ENCODE peak calls at places on chromosomes 16 and 17, in six cellular contexts. One of them, this sample, is unnamed.

GRCh38 chr17:78717431-78717980 is 64.6 kb downstream of the CYTH1 start:
- DNase-seq in HCT116: no peak
- DNase-seq in IMR-90: peak; percentile 26
- DNase-seq in SK-N-SH: peak; percentile 75
- DNase-seq in K562: no peak
- DNase-seq in H1: peak; percentile 55
- DNase-seq in this sample: peak; percentile 74

GRCh38 chr16:46768809-46769208 is 20.7 kb upstream of the MYLK3 start:
- DNase-seq in SK-N-SH: no peak
- DNase-seq in H1: no peak
- DNase-seq in HCT116: no peak
- DNase-seq in IMR-90: no peak
- DNase-seq in K562: no peak
- DNase-seq in this sample: no peak

GRCh38 chr16:73058616-73059409 is 10.9 kb upstream of the ZFHX3 start:
- DNase-seq in K562: peak; percentile 20
- DNase-seq in SK-N-SH: peak; percentile 77
- DNase-seq in IMR-90: peak; percentile 43
- DNase-seq in HCT116: peak; percentile 38
- DNase-seq in H1: peak; percentile 69
- DNase-seq in this sample: no peak

GRCh38 chr17:48012151-48012520 is 25.5 kb downstream of the COPZ2 start:
- DNase-seq in IMR-90: no peak
- DNase-seq in SK-N-SH: peak; percentile 95
- DNase-seq in K562: peak; percentile 78
- DNase-seq in HCT116: no peak
- DNase-seq in H1: peak; percentile 86
- DNase-seq in this sample: no peak

GRCh38 chr17:14581181-14581830 is 280.4 kb downstream of the HS3ST3B1 start:
- DNase-seq in SK-N-SH: no peak
- DNase-seq in HCT116: no peak
- DNase-seq in K562: no peak
- DNase-seq in H1: no peak
- DNase-seq in IMR-90: no peak
- DNase-seq in this sample: no peak

GRCh38 chr16:35752012-35752772 is 2292.8 kb downstream of the TP53TG3F start:
- DNase-seq in H1: no peak
- DNase-seq in IMR-90: no peak
- DNase-seq in HCT116: no peak
- DNase-seq in K562: no peak
- DNase-seq in SK-N-SH: no peak
- DNase-seq in this sample: no peak

GRCh38 chr16:78866556-78866955 is 734.0 kb downstream of the MAF start:
- DNase-seq in K562: no peak
- DNase-seq in H1: no peak
- DNase-seq in IMR-90: no peak
- DNase-seq in SK-N-SH: no peak
- DNase-seq in HCT116: no peak
- DNase-seq in this sample: no peak

GRCh38 chr16:63904930-63905329 is 1216.9 kb downstream of the CDH11 start:
- DNase-seq in H1: no peak
- DNase-seq in SK-N-SH: no peak
- DNase-seq in IMR-90: no peak
- DNase-seq in K562: no peak
- DNase-seq in HCT116: no peak
- DNase-seq in this sample: no peak

GRCh38 chr16:17360810-17361209 is 110.0 kb downstream of the XYLT1 start:
- DNase-seq in K562: no peak
- DNase-seq in SK-N-SH: no peak
- DNase-seq in IMR-90: no peak
- DNase-seq in HCT116: no peak
- DNase-seq in H1: no peak
- DNase-seq in this sample: no peak

GRCh38 chr17:73592531-73592961 is 51.7 kb downstream of the SDK2 start:
- DNase-seq in H1: no peak
- DNase-seq in HCT116: no peak
- DNase-seq in IMR-90: no peak
- DNase-seq in SK-N-SH: no peak
- DNase-seq in K562: no peak
- DNase-seq in this sample: no peak

GRCh38 chr16:75296606-75297005 is 45.2 kb upstream of the BCAR1 start:
- DNase-seq in SK-N-SH: peak; percentile 63
- DNase-seq in IMR-90: peak; percentile 77
- DNase-seq in K562: no peak
- DNase-seq in H1: no peak
- DNase-seq in HCT116: no peak
- DNase-seq in this sample: no peak

DNA sequence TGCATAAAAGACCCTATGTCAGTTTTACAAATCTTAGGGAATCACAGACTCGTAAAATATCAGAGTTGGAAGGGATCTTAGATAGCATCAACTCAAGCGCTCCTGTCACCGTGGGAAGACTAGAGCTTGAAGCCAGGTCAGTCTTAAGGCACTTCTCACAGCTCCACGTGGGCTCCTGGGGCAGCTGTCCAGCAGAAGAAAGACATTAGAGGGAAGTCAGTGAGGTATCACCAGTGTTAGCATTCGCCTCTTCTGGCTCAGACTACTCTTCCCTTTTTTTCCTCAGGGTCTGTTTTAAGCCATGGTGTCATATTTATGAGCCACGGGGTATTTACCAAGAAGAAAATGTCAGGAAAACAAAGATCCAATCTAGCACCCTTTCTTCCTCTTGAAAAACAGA is 60.8 kb upstream of the ELAC2 start:
- DNase-seq in HCT116: no peak
- DNase-seq in H1: no peak
- DNase-seq in IMR-90: no peak
- DNase-seq in SK-N-SH: no peak
- DNase-seq in K562: no peak
- DNase-seq in this sample: no peak
- TF ChIP-seq RAD21 in HCT116: no peak
- TF ChIP-seq RAD21 in H1: no peak
- TF ChIP-seq RAD21 in IMR-90: no peak
- TF ChIP-seq RAD21 in SK-N-SH: no peak
- TF ChIP-seq RAD21 in K562: no peak
- TF ChIP-seq RAD21 in this sample: no peak

GRCh38 chr16:30667361-30667905 is 9.2 kb downstream of the FBRS start:
- DNase-seq in SK-N-SH: no peak
- DNase-seq in H1: no peak
- DNase-seq in K562: no peak
- DNase-seq in IMR-90: no peak
- DNase-seq in HCT116: no peak
- DNase-seq in this sample: no peak

GRCh38 chr16:30670072-30670824 is 12.0 kb downstream of the FBRS start:
- DNase-seq in SK-N-SH: no peak
- DNase-seq in HCT116: no peak
- DNase-seq in K562: no peak
- DNase-seq in IMR-90: no peak
- DNase-seq in H1: no peak
- DNase-seq in this sample: no peak

GRCh38 chr16:30668393-30668792 is 10.2 kb downstream of the FBRS start:
- DNase-seq in IMR-90: no peak
- DNase-seq in H1: no peak
- DNase-seq in K562: no peak
- DNase-seq in HCT116: no peak
- DNase-seq in SK-N-SH: no peak
- DNase-seq in this sample: no peak

GRCh38 chr16:30666681-30667080 is 8.4 kb downstream of the FBRS start:
- DNase-seq in HCT116: no peak
- DNase-seq in H1: no peak
- DNase-seq in IMR-90: peak; percentile 18
- DNase-seq in K562: no peak
- DNase-seq in SK-N-SH: no peak
- DNase-seq in this sample: no peak

DNA sequence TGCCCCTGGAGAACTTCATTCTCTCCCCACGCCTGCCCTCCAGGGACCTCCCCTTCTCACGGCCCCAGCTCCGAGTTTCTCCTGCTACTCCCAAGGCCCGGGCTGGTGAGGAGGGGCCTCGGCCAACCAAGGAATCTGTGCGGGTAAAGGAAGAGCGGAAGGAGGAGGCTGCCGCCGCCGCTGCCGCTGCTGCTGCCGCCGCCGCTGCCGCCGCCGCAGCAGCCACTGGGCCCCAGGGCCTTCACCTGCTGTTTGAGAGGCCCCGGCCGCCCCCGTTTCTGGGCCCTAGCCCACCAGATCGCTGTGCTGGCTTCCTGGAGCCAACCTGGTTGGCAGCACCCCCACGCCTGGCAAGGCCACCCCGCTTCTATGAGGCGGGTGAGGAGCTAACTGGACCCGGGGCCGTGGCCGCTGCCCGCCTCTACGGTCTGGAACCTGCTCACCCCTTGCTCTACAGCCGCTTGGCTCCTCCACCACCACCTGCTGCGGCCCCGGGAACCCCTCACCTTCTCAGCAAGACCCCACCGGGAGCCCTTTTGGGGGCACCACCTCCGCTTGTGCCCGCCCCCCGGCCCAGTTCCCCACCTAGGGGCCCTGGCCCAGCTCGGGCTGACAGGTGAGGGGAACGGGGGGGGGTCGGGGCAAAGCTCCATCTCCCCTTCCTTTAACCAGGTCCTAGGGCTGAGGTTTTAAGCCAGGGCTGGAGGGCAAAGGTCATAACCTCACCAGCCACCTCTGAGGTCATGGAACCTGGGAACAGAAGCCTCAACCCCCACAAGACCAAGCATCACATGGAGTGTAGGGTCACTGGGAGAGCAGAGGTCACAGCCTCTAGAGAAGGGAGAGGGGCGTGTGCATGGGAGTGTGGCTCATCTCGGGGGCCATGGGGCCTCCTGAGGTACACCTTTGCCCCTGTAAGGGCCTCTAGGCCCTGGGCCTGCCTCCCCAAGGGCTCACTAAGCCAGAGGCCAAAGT is 11.1 kb downstream of the FBRS start:
- DNase-seq in SK-N-SH: no peak
- DNase-seq in IMR-90: no peak
- DNase-seq in K562: no peak
- DNase-seq in HCT116: no peak
- DNase-seq in H1: no peak
- DNase-seq in this sample: no peak
- TF ChIP-seq RAD21 in SK-N-SH: no peak
- TF ChIP-seq RAD21 in IMR-90: no peak
- TF ChIP-seq RAD21 in K562: no peak
- TF ChIP-seq RAD21 in HCT116: no peak
- TF ChIP-seq RAD21 in H1: no peak
- TF ChIP-seq RAD21 in this sample: no peak

DNA sequence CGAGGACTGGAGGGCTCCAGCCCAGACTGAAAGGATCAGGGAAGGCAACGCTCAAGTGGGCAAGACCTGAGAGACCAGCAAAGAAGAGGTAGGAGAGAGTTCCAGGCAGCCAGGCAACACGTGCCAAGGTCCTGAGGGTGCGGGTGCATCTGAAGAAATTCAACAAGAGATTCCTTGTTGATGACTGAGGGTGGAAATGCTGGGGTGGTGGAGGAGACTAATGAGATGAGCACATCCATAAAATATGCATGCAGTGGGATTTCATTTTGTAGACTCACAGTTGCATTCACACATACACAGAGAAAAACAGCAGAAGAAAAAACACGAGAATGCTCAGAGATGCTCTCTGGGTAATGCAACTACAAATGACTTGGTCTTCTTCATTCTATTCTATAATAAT is 154.8 kb upstream of the FOXF1 start:
- DNase-seq in IMR-90: peak; percentile 93
- DNase-seq in K562: no peak
- DNase-seq in HCT116: peak; percentile 92
- DNase-seq in H1: no peak
- DNase-seq in SK-N-SH: no peak
- DNase-seq in this sample: no peak
- TF ChIP-seq RAD21 in IMR-90: no peak
- TF ChIP-seq RAD21 in K562: no peak
- TF ChIP-seq RAD21 in HCT116: no peak
- TF ChIP-seq RAD21 in H1: no peak
- TF ChIP-seq RAD21 in SK-N-SH: no peak
- TF ChIP-seq RAD21 in this sample: no peak

GRCh38 chr17:9016941-9017552 is 4.3 kb upstream of the NTN1 start:
- DNase-seq in H1: no peak
- DNase-seq in SK-N-SH: no peak
- DNase-seq in K562: no peak
- DNase-seq in HCT116: no peak
- DNase-seq in IMR-90: no peak
- DNase-seq in this sample: no peak
- TF ChIP-seq RAD21 in H1: no peak
- TF ChIP-seq RAD21 in SK-N-SH: no peak
- TF ChIP-seq RAD21 in K562: no peak
- TF ChIP-seq RAD21 in HCT116: no peak
- TF ChIP-seq RAD21 in IMR-90: no peak
- TF ChIP-seq RAD21 in this sample: no peak

GRCh38 chr17:37048806-37049205 is 100.1 kb downstream of the AATF start:
- DNase-seq in SK-N-SH: no peak
- DNase-seq in K562: no peak
- DNase-seq in HCT116: no peak
- DNase-seq in IMR-90: no peak
- DNase-seq in H1: no peak
- DNase-seq in this sample: no peak
- TF ChIP-seq RAD21 in SK-N-SH: no peak
- TF ChIP-seq RAD21 in K562: no peak
- TF ChIP-seq RAD21 in HCT116: no peak
- TF ChIP-seq RAD21 in IMR-90: no peak
- TF ChIP-seq RAD21 in H1: no peak
- TF ChIP-seq RAD21 in this sample: no peak

DNA sequence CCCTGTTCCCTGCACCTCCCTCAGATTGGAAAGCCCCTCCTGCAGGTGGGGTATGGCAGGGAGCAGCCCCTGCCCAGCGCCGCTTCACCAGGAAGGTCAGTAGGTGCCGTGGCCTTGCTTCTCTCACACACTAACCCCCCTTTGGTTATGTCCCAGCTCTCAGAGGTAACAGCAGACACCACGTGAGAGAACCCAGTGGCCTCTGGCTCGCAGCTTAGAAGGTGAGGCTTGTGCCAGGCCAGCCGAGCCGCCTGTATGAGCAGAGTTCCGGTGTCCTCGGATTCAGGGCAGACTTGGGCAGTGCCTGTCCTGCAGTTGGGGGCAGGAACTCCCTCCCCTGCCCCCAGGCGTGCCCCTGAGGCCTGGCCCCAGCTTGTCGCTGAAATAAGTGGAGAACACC is 47.1 kb downstream of the PRMT7 start:
- DNase-seq in K562: no peak
- DNase-seq in SK-N-SH: peak; percentile 24
- DNase-seq in HCT116: no peak
- DNase-seq in IMR-90: no peak
- DNase-seq in H1: no peak
- DNase-seq in this sample: no peak
- TF ChIP-seq RAD21 in K562: no peak
- TF ChIP-seq RAD21 in SK-N-SH: no peak
- TF ChIP-seq RAD21 in HCT116: no peak
- TF ChIP-seq RAD21 in IMR-90: no peak
- TF ChIP-seq RAD21 in H1: no peak
- TF ChIP-seq RAD21 in this sample: no peak

DNA sequence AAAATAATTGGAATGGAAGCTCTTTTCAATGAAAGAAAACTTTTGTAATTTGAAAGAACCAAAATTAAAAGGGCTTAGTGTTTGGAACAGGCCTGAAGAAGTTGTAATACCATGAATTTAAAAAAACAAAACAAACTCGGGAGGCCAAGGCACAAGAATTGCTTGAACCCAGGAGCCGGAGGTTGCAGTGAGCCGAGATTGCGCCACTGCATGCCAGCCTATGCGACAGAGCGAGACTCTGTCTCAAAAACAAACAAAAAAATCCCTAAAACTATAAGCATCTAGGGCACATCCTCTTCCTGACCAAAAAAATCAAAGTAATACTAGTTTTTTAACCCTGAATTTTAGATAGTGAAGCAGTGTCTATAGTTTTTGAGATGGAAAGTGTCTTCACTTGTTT is 12.7 kb downstream of the CLTC start:
- DNase-seq in SK-N-SH: no peak
- DNase-seq in K562: no peak
- DNase-seq in H1: no peak
- DNase-seq in HCT116: no peak
- DNase-seq in IMR-90: no peak
- DNase-seq in this sample: no peak
- TF ChIP-seq RAD21 in SK-N-SH: no peak
- TF ChIP-seq RAD21 in K562: no peak
- TF ChIP-seq RAD21 in H1: no peak
- TF ChIP-seq RAD21 in HCT116: no peak
- TF ChIP-seq RAD21 in IMR-90: no peak
- TF ChIP-seq RAD21 in this sample: no peak

This sample was measured in A549.